ENCODE peak calls at places on chromosomes 13 and 19, in ten cellular contexts. E is cerebellar cortex, A is A673, X is fibroblast of gingiva, N is H54, L is germinal center, F is Right ventricle myocardium superior, G is LoVo, R is ELF-1, J is renal cortical epithelial cell. K is an unnamed sample.

GRCh38 chr19:33771308-33772101 is 25.2 kb upstream of the KCTD15 start:
- DNase-seq in E (peak; percentile 80), A (peak; percentile 77), X (peak; percentile 43), N (peak; percentile 92), L (peak; percentile 60), F (peak; percentile 79), G (peak; percentile 51), R (peak; percentile 81), J (no peak), K (peak; percentile 87)

GRCh38 chr19:41597600-41598041 is 21.7 kb downstream of the CEACAM21 start:
- DNase-seq in E (peak; percentile 65), A (peak; percentile 85), X (peak; percentile 44), N (peak; percentile 80), L (peak; percentile 88), F (peak; percentile 56), G (peak; percentile 62), R (peak; percentile 50), J (peak; percentile 53), K (peak; percentile 86)

GRCh38 chr13:45833663-45834062 is 17.9 kb downstream of the SIAH3 start:
- DNase-seq in E (no peak), A (peak; percentile 42), X (peak; percentile 43), N (peak; percentile 35), L (no peak), F (peak; percentile 61), G (peak; percentile 23), R (no peak), J (peak; percentile 95), K (no peak)

GRCh38 chr13:82717249-82717648 is 1165.0 kb downstream of the SLITRK1 start:
- DNase-seq in E (no peak), A (no peak), X (peak; percentile 64), N (peak; percentile 11), L (no peak), F (no peak), G (no peak), R (no peak), J (peak; percentile 85), K (no peak)

GRCh38 chr13:75770164-75771145 is 134.3 kb downstream of the LMO7 start:
- DNase-seq in E (no peak), A (no peak), X (no peak), N (no peak), L (no peak), F (no peak), G (no peak), R (no peak), J (peak; percentile 56), K (no peak)

GRCh38 chr13:34647379-34647778 is 294.7 kb upstream of the NBEA start:
- DNase-seq in E (no peak), A (no peak), X (no peak), N (no peak), L (no peak), F (no peak), G (no peak), R (no peak), J (peak; percentile 33), K (no peak)

GRCh38 chr13:38763446-38764381 is 76.8 kb downstream of the FREM2 start:
- DNase-seq in E (peak; percentile 44), A (peak; percentile 87), X (no peak), N (peak; percentile 0), L (no peak), F (no peak), G (peak; percentile 20), R (peak; percentile 50), J (peak; percentile 70), K (no peak)

GRCh38 chr13:20350819-20351218 is 118.7 kb upstream of the GJB6 start:
- DNase-seq in E (no peak), A (no peak), X (no peak), N (no peak), L (no peak), F (no peak), G (no peak), R (no peak), J (no peak), K (no peak)

GRCh38 chr19:35757231-35757748 is 461 bp upstream of the HSPB6 start:
- DNase-seq in E (no peak), A (peak; percentile 49), X (peak; percentile 92), N (peak; percentile 92), L (no peak), F (peak; percentile 94), G (no peak), R (peak; percentile 93), J (no peak), K (peak; percentile 87)

GRCh38 chr19:2021453-2022140 is 6.1 kb upstream of the BTBD2 start:
- DNase-seq in E (no peak), A (no peak), X (no peak), N (no peak), L (no peak), F (no peak), G (no peak), R (no peak), J (no peak), K (no peak)

GRCh38 chr13:25659091-25659502 is 287.3 kb downstream of the ATP8A2 start:
- DNase-seq in E (no peak), A (no peak), X (no peak), N (no peak), L (no peak), F (no peak), G (no peak), R (peak; percentile 32), J (peak; percentile 15), K (no peak)

GRCh38 chr13:112443191-112444000 is 67.2 kb downstream of the SPACA7 start:
- DNase-seq in E (no peak), A (peak; percentile 49), X (no peak), N (no peak), L (no peak), F (no peak), G (no peak), R (peak; percentile 51), J (no peak), K (peak; percentile 57)

GRCh38 chr19:10961763-10962536 is 1.1 kb downstream of the SMARCA4 start:
- DNase-seq in E (no peak), A (no peak), X (no peak), N (no peak), L (no peak), F (no peak), G (no peak), R (no peak), J (no peak), K (no peak)

GRCh38 chr13:36965767-36966166 is 33.4 kb downstream of the ALG5 start:
- DNase-seq in E (no peak), A (peak; percentile 22), X (peak; percentile 21), N (peak; percentile 26), L (no peak), F (no peak), G (no peak), R (no peak), J (peak; percentile 89), K (no peak)

GRCh38 chr13:51825165-51825592 is 19.8 kb downstream of the TMEM272 start:
- DNase-seq in E (no peak), A (no peak), X (no peak), N (no peak), L (no peak), F (no peak), G (no peak), R (no peak), J (peak; percentile 73), K (no peak)

GRCh38 chr19:29678484-29679106 is 13.3 kb downstream of the PLEKHF1 start:
- DNase-seq in E (peak; percentile 17), A (no peak), X (peak; percentile 78), N (no peak), L (no peak), F (peak; percentile 90), G (no peak), R (peak; percentile 56), J (no peak), K (peak; percentile 74)

GRCh38 chr19:1235625-1236538 is 1.9 kb downstream of the CBARP start:
- DNase-seq in E (no peak), A (no peak), X (no peak), N (peak; percentile 91), L (no peak), F (no peak), G (no peak), R (no peak), J (no peak), K (no peak)

GRCh38 chr19:39419003-39419402 is 6.5 kb downstream of the PLEKHG2 start:
- DNase-seq in E (no peak), A (no peak), X (no peak), N (no peak), L (no peak), F (no peak), G (no peak), R (no peak), J (no peak), K (no peak)

GRCh38 chr13:30619731-30620130 is 2.0 kb downstream of the USPL1 start:
- DNase-seq in E (no peak), A (no peak), X (peak; percentile 35), N (no peak), L (no peak), F (no peak), G (no peak), R (no peak), J (peak; percentile 16), K (no peak)

GRCh38 chr13:48156466-48156865 is 61.6 kb upstream of the MED4 start:
- DNase-seq in E (no peak), A (peak; percentile 57), X (no peak), N (no peak), L (peak; percentile 22), F (peak; percentile 54), G (peak; percentile 15), R (peak; percentile 40), J (peak; percentile 25), K (peak; percentile 89)

GRCh38 chr13:75514080-75515040 is 23.3 kb downstream of the COMMD6 start:
- DNase-seq in E (no peak), A (no peak), X (no peak), N (no peak), L (no peak), F (no peak), G (no peak), R (no peak), J (no peak), K (no peak)

GRCh38 chr13:89407357-89407756 is 1736.2 kb downstream of the SLITRK5 start:
- DNase-seq in E (no peak), A (no peak), X (no peak), N (no peak), L (no peak), F (no peak), G (peak; percentile 32), R (no peak), J (no peak), K (no peak)

GRCh38 chr13:44396963-44397580 is 23.4 kb downstream of the SERP2 start:
- DNase-seq in E (peak; percentile 61), A (no peak), X (peak; percentile 27), N (no peak), L (no peak), F (peak; percentile 63), G (no peak), R (peak; percentile 91), J (peak; percentile 79), K (no peak)

GRCh38 chr19:17495639-17496265 is 15.7 kb upstream of the PGLS start:
- DNase-seq in E (no peak), A (no peak), X (no peak), N (no peak), L (no peak), F (no peak), G (no peak), R (no peak), J (no peak), K (no peak)

GRCh38 chr19:35169226-35169995 is 14.9 kb downstream of the FXYD5 start:
- DNase-seq in E (no peak), A (no peak), X (no peak), N (no peak), L (no peak), F (no peak), G (no peak), R (no peak), J (no peak), K (no peak)

GRCh38 chr13:20090349-20090748 is 70.5 kb downstream of the GJA3 start:
- DNase-seq in E (no peak), A (peak; percentile 9), X (no peak), N (no peak), L (no peak), F (no peak), G (no peak), R (no peak), J (no peak), K (no peak)

K was measured in spleen.